ENCODE peak calls at places on chromosome X, in four cellular contexts. One of them, this sample, is unnamed.

GRCh38 chrX:51463322-51463721 is 33.1 kb downstream of the NUDT11 start:
- DNase-seq in GM23248: no peak
- DNase-seq in adipocyte: no peak
- DNase-seq in right cardiac atrium: no peak
- DNase-seq in this sample: no peak

GRCh38 chrX:102113367-102113766 is 12.1 kb upstream of the TCEAL2 start:
- DNase-seq in GM23248: no peak
- DNase-seq in adipocyte: no peak
- DNase-seq in right cardiac atrium: no peak
- DNase-seq in this sample: no peak

GRCh38 chrX:31860686-31861085 is 788.8 kb upstream of the FTHL17 start:
- DNase-seq in GM23248: no peak
- DNase-seq in adipocyte: no peak
- DNase-seq in right cardiac atrium: no peak
- DNase-seq in this sample: no peak

GRCh38 chrX:101230636-101231035 is 11.1 kb downstream of the DRP2 start:
- DNase-seq in GM23248: peak; percentile 68
- DNase-seq in adipocyte: no peak
- DNase-seq in right cardiac atrium: no peak
- DNase-seq in this sample: no peak

GRCh38 chrX:150084474-150085229 is 146.4 kb upstream of the EOLA2 start:
- DNase-seq in GM23248: peak; percentile 62
- DNase-seq in adipocyte: peak; percentile 55
- DNase-seq in right cardiac atrium: no peak
- DNase-seq in this sample: no peak

GRCh38 chrX:76428243-76429130 is 977 bp downstream of the MAGEE1 start:
- DNase-seq in GM23248: peak; percentile 0
- DNase-seq in adipocyte: peak; percentile 1
- DNase-seq in right cardiac atrium: peak; percentile 57
- DNase-seq in this sample: peak; percentile 3

GRCh38 chrX:68190799-68191198 is 242.5 kb downstream of the OPHN1 start:
- DNase-seq in GM23248: no peak
- DNase-seq in adipocyte: no peak
- DNase-seq in right cardiac atrium: no peak
- DNase-seq in this sample: no peak

GRCh38 chrX:25079020-25079419 is 63.3 kb upstream of the ARX start:
- DNase-seq in GM23248: no peak
- DNase-seq in adipocyte: no peak
- DNase-seq in right cardiac atrium: no peak
- DNase-seq in this sample: no peak

GRCh38 chrX:130299279-130300009 is 30.7 kb upstream of the ZNF280C start:
- DNase-seq in GM23248: no peak
- DNase-seq in adipocyte: no peak
- DNase-seq in right cardiac atrium: no peak
- DNase-seq in this sample: peak; percentile 56

GRCh38 chrX:153102436-153102835 is 30.2 kb downstream of the PNMA6A start:
- DNase-seq in GM23248: no peak
- DNase-seq in adipocyte: no peak
- DNase-seq in right cardiac atrium: no peak
- DNase-seq in this sample: no peak
- H3K4me1 ChIP-seq in GM23248: no peaks in the 10 kb centered on the region
- H3K4me1 ChIP-seq in adipocyte: no peaks in the 10 kb centered on the region
- H3K4me1 ChIP-seq in right cardiac atrium: no peaks in the 10 kb centered on the region
- H3K4me1 ChIP-seq in this sample: no peaks in the 10 kb centered on the region

GRCh38 chrX:48487362-48487785 is 11.4 kb downstream of the FTSJ1 start:
- DNase-seq in GM23248: peak; percentile 85
- DNase-seq in adipocyte: peak; percentile 90
- DNase-seq in right cardiac atrium: no peak
- DNase-seq in this sample: no peak
- H3K4me1 ChIP-seq in GM23248: peaks cover 12% of the 10 kb centered on the region
- H3K4me1 ChIP-seq in adipocyte: peaks cover 9% of the 10 kb centered on the region
- H3K4me1 ChIP-seq in right cardiac atrium: no peaks in the 10 kb centered on the region
- H3K4me1 ChIP-seq in this sample: no peaks in the 10 kb centered on the region

GRCh38 chrX:40091691-40092421 is 5.9 kb downstream of the BCOR start:
- DNase-seq in GM23248: no peak
- DNase-seq in adipocyte: no peak
- DNase-seq in right cardiac atrium: no peak
- DNase-seq in this sample: no peak
- H3K4me1 ChIP-seq in GM23248: no peaks in the 10 kb centered on the region
- H3K4me1 ChIP-seq in adipocyte: peaks cover 7% of the 10 kb centered on the region
- H3K4me1 ChIP-seq in right cardiac atrium: peaks cover 2% of the 10 kb centered on the region
- H3K4me1 ChIP-seq in this sample: peaks cover 15% of the 10 kb centered on the region

GRCh38 chrX:65987856-65988255 is 52.0 kb downstream of the VSIG4 start:
- DNase-seq in GM23248: no peak
- DNase-seq in adipocyte: no peak
- DNase-seq in right cardiac atrium: no peak
- DNase-seq in this sample: no peak
- H3K4me1 ChIP-seq in GM23248: no peaks in the 10 kb centered on the region
- H3K4me1 ChIP-seq in adipocyte: no peaks in the 10 kb centered on the region
- H3K4me1 ChIP-seq in right cardiac atrium: no peaks in the 10 kb centered on the region
- H3K4me1 ChIP-seq in this sample: no peaks in the 10 kb centered on the region

DNA sequence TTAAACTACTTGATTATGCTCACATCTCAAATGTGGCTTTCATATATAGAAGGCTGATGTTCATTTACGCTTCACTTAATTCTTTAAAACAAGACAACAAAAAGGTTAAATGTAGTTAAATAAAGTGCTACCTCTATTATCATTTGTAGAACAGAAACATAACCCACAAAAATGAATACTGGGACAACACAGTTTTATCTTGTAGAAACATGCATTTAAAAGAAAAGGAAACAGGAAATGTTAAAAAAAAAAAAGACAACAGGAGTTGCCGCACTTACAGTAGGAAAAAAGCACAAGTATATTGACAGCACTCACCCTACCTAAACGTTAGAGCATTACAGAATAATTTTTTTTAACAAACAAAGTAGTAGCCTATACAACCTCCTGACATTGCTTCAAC is 4.9 kb downstream of the THOC2 start:
- DNase-seq in GM23248: no peak
- DNase-seq in adipocyte: no peak
- DNase-seq in right cardiac atrium: no peak
- DNase-seq in this sample: no peak
- H3K4me1 ChIP-seq in GM23248: peaks cover 17% of the 10 kb centered on the region
- H3K4me1 ChIP-seq in adipocyte: no peaks in the 10 kb centered on the region
- H3K4me1 ChIP-seq in right cardiac atrium: no peaks in the 10 kb centered on the region
- H3K4me1 ChIP-seq in this sample: no peaks in the 10 kb centered on the region

GRCh38 chrX:110432066-110432465 is 73.4 kb downstream of the RTL9 start:
- DNase-seq in GM23248: no peak
- DNase-seq in adipocyte: no peak
- DNase-seq in right cardiac atrium: no peak
- DNase-seq in this sample: no peak

GRCh38 chrX:110427076-110427475 is 68.4 kb downstream of the RTL9 start:
- DNase-seq in GM23248: no peak
- DNase-seq in adipocyte: no peak
- DNase-seq in right cardiac atrium: no peak
- DNase-seq in this sample: no peak

GRCh38 chrX:110432831-110433230 is 74.2 kb downstream of the RTL9 start:
- DNase-seq in GM23248: no peak
- DNase-seq in adipocyte: no peak
- DNase-seq in right cardiac atrium: peak; percentile 42
- DNase-seq in this sample: no peak

GRCh38 chrX:110428144-110428543 is 69.5 kb downstream of the RTL9 start:
- DNase-seq in GM23248: no peak
- DNase-seq in adipocyte: no peak
- DNase-seq in right cardiac atrium: no peak
- DNase-seq in this sample: no peak

GRCh38 chrX:110430293-110431076 is 71.8 kb downstream of the RTL9 start:
- DNase-seq in GM23248: no peak
- DNase-seq in adipocyte: no peak
- DNase-seq in right cardiac atrium: no peak
- DNase-seq in this sample: no peak
- H3K4me1 ChIP-seq in GM23248: no peaks in the 10 kb centered on the region
- H3K4me1 ChIP-seq in adipocyte: peaks cover 5% of the 10 kb centered on the region
- H3K4me1 ChIP-seq in right cardiac atrium: no peaks in the 10 kb centered on the region
- H3K4me1 ChIP-seq in this sample: no peaks in the 10 kb centered on the region

DNA sequence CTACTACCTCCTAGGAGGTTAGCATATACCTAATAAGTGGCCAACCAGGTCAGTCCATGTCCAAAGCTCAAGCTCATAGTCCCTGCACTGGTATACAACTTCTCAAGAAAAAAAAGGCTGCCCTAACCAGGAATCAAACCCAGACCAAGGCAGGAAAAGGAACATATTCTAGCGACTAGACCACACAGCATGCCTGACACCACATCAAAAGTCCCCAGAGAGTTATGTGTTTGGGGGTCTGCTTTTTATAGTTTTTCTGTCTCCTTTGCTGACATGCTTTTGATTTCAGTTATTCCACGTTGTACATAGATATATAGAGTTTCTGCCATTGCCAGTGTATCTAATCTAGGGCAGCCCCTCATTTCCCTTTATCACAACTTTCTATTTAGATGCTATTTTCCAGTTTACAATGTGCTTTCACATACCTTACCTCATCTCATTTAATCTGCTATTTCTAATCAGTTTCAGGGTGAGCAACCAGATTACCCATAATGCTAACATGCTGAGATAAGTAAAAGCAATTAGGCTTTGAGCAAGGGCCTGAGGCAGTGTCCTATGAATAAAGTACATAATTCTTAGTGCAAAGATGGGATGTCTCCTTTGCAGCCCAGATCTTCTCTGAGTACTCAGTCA is 17.8 kb downstream of the ARHGEF6 start:
- DNase-seq in GM23248: no peak
- DNase-seq in adipocyte: no peak
- DNase-seq in right cardiac atrium: no peak
- DNase-seq in this sample: peak; percentile 22
- H3K4me1 ChIP-seq in GM23248: peaks cover 11% of the 10 kb centered on the region
- H3K4me1 ChIP-seq in adipocyte: peaks cover 6% of the 10 kb centered on the region
- H3K4me1 ChIP-seq in right cardiac atrium: peaks cover 5% of the 10 kb centered on the region
- H3K4me1 ChIP-seq in this sample: no peaks in the 10 kb centered on the region

GRCh38 chrX:107601759-107602158 is 26.6 kb upstream of the PRPS1 start:
- DNase-seq in GM23248: no peak
- DNase-seq in adipocyte: no peak
- DNase-seq in right cardiac atrium: no peak
- DNase-seq in this sample: no peak
- H3K4me1 ChIP-seq in GM23248: no peaks in the 10 kb centered on the region
- H3K4me1 ChIP-seq in adipocyte: no peaks in the 10 kb centered on the region
- H3K4me1 ChIP-seq in right cardiac atrium: peaks cover 2% of the 10 kb centered on the region
- H3K4me1 ChIP-seq in this sample: no peaks in the 10 kb centered on the region

GRCh38 chrX:46456125-46456922 is 88.9 kb downstream of the ZNF674 start:
- DNase-seq in GM23248: no peak
- DNase-seq in adipocyte: no peak
- DNase-seq in right cardiac atrium: no peak
- DNase-seq in this sample: no peak

GRCh38 chrX:46461653-46462191 is 83.5 kb downstream of the ZNF674 start:
- DNase-seq in GM23248: no peak
- DNase-seq in adipocyte: no peak
- DNase-seq in right cardiac atrium: no peak
- DNase-seq in this sample: no peak

GRCh38 chrX:46465203-46465602 is 80.0 kb downstream of the ZNF674 start:
- DNase-seq in GM23248: no peak
- DNase-seq in adipocyte: no peak
- DNase-seq in right cardiac atrium: no peak
- DNase-seq in this sample: no peak

GRCh38 chrX:46463682-46464081 is 81.5 kb downstream of the ZNF674 start:
- DNase-seq in GM23248: no peak
- DNase-seq in adipocyte: no peak
- DNase-seq in right cardiac atrium: no peak
- DNase-seq in this sample: no peak

DNA sequence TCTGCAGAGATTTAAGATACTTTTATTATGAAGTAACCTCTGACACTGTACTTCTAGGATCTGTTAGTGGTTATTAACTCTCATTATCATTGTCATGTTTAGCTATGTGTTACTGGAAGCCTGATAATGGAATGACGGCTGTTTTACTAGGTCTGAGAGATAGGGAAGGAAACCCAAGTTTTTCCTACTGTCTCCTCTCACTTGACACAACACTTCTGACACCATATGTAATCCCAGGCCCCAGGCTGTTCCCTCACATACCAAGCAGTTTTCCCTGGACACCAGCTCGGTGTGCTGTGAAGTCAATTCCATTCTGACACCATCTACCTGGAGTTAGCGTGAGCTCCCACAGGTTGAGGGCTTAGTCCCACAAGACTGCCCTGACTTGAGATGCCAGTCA is 85.6 kb downstream of the ZNF674 start:
- DNase-seq in GM23248: no peak
- DNase-seq in adipocyte: no peak
- DNase-seq in right cardiac atrium: no peak
- DNase-seq in this sample: no peak
- H3K4me1 ChIP-seq in GM23248: no peaks in the 10 kb centered on the region
- H3K4me1 ChIP-seq in adipocyte: no peaks in the 10 kb centered on the region
- H3K4me1 ChIP-seq in right cardiac atrium: no peaks in the 10 kb centered on the region
- H3K4me1 ChIP-seq in this sample: no peaks in the 10 kb centered on the region

GRCh38 chrX:40176256-40176978 is 78.7 kb upstream of the BCOR start:
- DNase-seq in GM23248: peak; percentile 66
- DNase-seq in adipocyte: peak; percentile 59
- DNase-seq in right cardiac atrium: peak; percentile 91
- DNase-seq in this sample: peak; percentile 61

GRCh38 chrX:40174594-40175415 is 77.0 kb upstream of the BCOR start:
- DNase-seq in GM23248: peak; percentile 72
- DNase-seq in adipocyte: peak; percentile 66
- DNase-seq in right cardiac atrium: peak; percentile 82
- DNase-seq in this sample: peak; percentile 79

GRCh38 chrX:40173662-40174593 is 76.2 kb upstream of the BCOR start:
- DNase-seq in GM23248: peak; percentile 62
- DNase-seq in adipocyte: no peak
- DNase-seq in right cardiac atrium: peak; percentile 74
- DNase-seq in this sample: peak; percentile 50

GRCh38 chrX:40176979-40177430 is 79.2 kb upstream of the BCOR start:
- DNase-seq in GM23248: peak; percentile 45
- DNase-seq in adipocyte: no peak
- DNase-seq in right cardiac atrium: peak; percentile 70
- DNase-seq in this sample: no peak

GRCh38 chrX:40175416-40176255 is 77.9 kb upstream of the BCOR start:
- DNase-seq in GM23248: peak; percentile 75
- DNase-seq in adipocyte: peak; percentile 67
- DNase-seq in right cardiac atrium: peak; percentile 91
- DNase-seq in this sample: peak; percentile 72
- H3K4me1 ChIP-seq in GM23248: peaks cover 12% of the 10 kb centered on the region
- H3K4me1 ChIP-seq in adipocyte: peaks cover 14% of the 10 kb centered on the region
- H3K4me1 ChIP-seq in right cardiac atrium: peaks cover 5% of the 10 kb centered on the region
- H3K4me1 ChIP-seq in this sample: peaks cover 7% of the 10 kb centered on the region

This sample was measured in BE2C.